ENCODE peak calls at places on chromosomes 7 and 10, in four cellular contexts. One of them, this sample, is unnamed.

GRCh38 chr10:114181971-114182370 is 2.8 kb downstream of the TDRD1 start:
- DNase-seq in PC-3: no peak
- DNase-seq in OCI-LY7: no peak
- DNase-seq in AG10803: no peak
- DNase-seq in this sample: no peak

GRCh38 chr7:123615344-123615743 is 13.7 kb downstream of the ASB15 start:
- DNase-seq in PC-3: no peak
- DNase-seq in OCI-LY7: no peak
- DNase-seq in AG10803: peak
- DNase-seq in this sample: no peak

GRCh38 chr7:158811461-158811860 is 17.8 kb downstream of the ESYT2 start:
- DNase-seq in PC-3: peak
- DNase-seq in OCI-LY7: no peak
- DNase-seq in AG10803: peak
- DNase-seq in this sample: no peak

GRCh38 chr10:125064681-125065492 is 95.5 kb downstream of the CTBP2 start:
- DNase-seq in PC-3: peak
- DNase-seq in OCI-LY7: peak
- DNase-seq in AG10803: peak
- DNase-seq in this sample: no peak

GRCh38 chr7:40197527-40197926 is 62.7 kb downstream of the SUGCT start:
- DNase-seq in PC-3: no peak
- DNase-seq in OCI-LY7: no peak
- DNase-seq in AG10803: no peak
- DNase-seq in this sample: no peak

GRCh38 chr10:7525314-7526016 is 114.6 kb upstream of the SFMBT2 start:
- DNase-seq in PC-3: peak
- DNase-seq in OCI-LY7: peak
- DNase-seq in AG10803: peak
- DNase-seq in this sample: no peak

GRCh38 chr7:23918856-23919255 is 208.8 kb downstream of the STK31 start:
- DNase-seq in PC-3: no peak
- DNase-seq in OCI-LY7: no peak
- DNase-seq in AG10803: peak
- DNase-seq in this sample: no peak

GRCh38 chr10:110827410-110827809 is 44.3 kb upstream of the PDCD4 start:
- DNase-seq in PC-3: peak
- DNase-seq in OCI-LY7: no peak
- DNase-seq in AG10803: peak
- DNase-seq in this sample: no peak

GRCh38 chr7:69177941-69178494 is 420.3 kb upstream of the AUTS2 start:
- DNase-seq in PC-3: no peak
- DNase-seq in OCI-LY7: no peak
- DNase-seq in AG10803: peak
- DNase-seq in this sample: no peak

GRCh38 chr10:76717141-76717540 is 920.5 kb downstream of the KCNMA1 start:
- DNase-seq in PC-3: peak
- DNase-seq in OCI-LY7: no peak
- DNase-seq in AG10803: peak
- DNase-seq in this sample: no peak

GRCh38 chr7:20095862-20096261 is 121.3 kb downstream of the MACC1 start:
- DNase-seq in PC-3: no peak
- DNase-seq in OCI-LY7: no peak
- DNase-seq in AG10803: no peak
- DNase-seq in this sample: no peak

DNA sequence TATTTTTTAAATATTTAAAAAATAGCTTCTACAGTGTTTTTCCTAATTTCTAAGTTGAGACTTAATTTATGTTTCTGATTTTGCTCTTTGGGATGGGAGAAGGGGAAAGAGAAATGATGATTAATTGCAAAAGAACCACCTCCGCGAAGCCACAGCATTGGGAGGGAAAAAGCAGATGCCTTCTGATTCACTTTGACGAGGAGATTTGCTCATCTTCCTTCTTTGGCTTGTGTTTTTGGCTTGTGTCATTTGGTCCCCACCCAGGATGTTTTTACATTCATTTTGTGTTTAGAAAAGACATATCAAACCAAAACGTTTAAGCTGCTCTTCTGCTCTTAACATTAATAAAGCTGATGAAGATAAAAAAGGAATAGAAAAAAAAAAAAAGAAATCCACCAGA is 121.7 kb downstream of the MACC1 start:
- DNase-seq in PC-3: no peak
- DNase-seq in OCI-LY7: no peak
- DNase-seq in AG10803: no peak
- DNase-seq in this sample: no peak
- TF ChIP-seq CTCF in PC-3: no peak
- TF ChIP-seq CTCF in OCI-LY7: no peak
- TF ChIP-seq CTCF in AG10803: no peak
- TF ChIP-seq CTCF in this sample: no peak

GRCh38 chr10:68603766-68604165 is 43.6 kb downstream of the TET1 start:
- DNase-seq in PC-3: no peak
- DNase-seq in OCI-LY7: no peak
- DNase-seq in AG10803: no peak
- DNase-seq in this sample: no peak

GRCh38 chr10:68599754-68600040 is 39.6 kb downstream of the TET1 start:
- DNase-seq in PC-3: no peak
- DNase-seq in OCI-LY7: no peak
- DNase-seq in AG10803: no peak
- DNase-seq in this sample: no peak

GRCh38 chr10:68600041-68600778 is 40.1 kb downstream of the TET1 start:
- DNase-seq in PC-3: peak
- DNase-seq in OCI-LY7: peak
- DNase-seq in AG10803: peak
- DNase-seq in this sample: peak

GRCh38 chr10:68602434-68602833 is 42.3 kb downstream of the TET1 start:
- DNase-seq in PC-3: peak
- DNase-seq in OCI-LY7: no peak
- DNase-seq in AG10803: no peak
- DNase-seq in this sample: no peak

DNA sequence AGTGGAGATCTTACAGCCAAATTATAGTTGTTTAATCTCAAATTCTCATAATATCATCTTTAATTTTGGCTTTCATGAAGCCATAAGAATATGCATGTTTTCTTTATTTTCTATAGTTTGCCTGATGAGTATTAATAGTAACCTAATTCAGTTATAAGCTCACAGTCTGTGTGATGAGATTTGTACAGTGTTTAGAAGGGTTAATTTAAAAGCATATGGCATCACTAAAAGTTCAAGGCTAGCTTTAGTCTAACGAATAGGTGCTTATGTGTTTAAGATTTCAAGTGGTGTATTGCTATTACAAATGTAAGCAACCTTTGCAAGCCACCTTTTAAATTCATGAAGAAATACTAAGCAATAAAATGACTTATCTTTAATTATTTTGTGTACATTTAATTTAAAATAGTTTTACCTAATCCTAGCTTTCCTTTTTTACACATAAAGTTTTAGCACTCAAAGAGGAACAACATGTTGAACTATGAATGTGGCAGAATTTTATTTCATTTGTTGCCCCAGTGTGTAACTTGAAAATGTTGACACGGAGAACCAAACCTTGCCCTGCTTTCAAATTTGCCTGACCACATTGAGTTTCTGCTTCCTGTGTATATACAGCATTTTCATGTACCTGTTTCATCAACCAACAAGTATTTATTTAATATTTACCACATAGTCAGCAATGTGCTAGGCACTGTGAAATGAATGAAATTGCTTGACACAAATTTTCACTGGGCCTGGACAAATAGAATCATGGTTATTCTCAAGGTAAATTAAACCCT is 41.5 kb downstream of the TET1 start:
- DNase-seq in PC-3: no peak
- DNase-seq in OCI-LY7: peak
- DNase-seq in AG10803: no peak
- DNase-seq in this sample: no peak
- H3K4me3 ChIP-seq in PC-3: peak
- H3K4me3 ChIP-seq in OCI-LY7: peak
- H3K4me3 ChIP-seq in AG10803: peak
- H3K4me3 ChIP-seq in this sample: peak

GRCh38 chr7:154950992-154951391 is 51.9 kb downstream of the PAXIP1 start:
- DNase-seq in PC-3: no peak
- DNase-seq in OCI-LY7: no peak
- DNase-seq in AG10803: no peak
- DNase-seq in this sample: no peak

GRCh38 chr7:154946166-154946565 is 56.8 kb downstream of the PAXIP1 start:
- DNase-seq in PC-3: no peak
- DNase-seq in OCI-LY7: no peak
- DNase-seq in AG10803: no peak
- DNase-seq in this sample: no peak

GRCh38 chr7:154953006-154953684 is 49.8 kb downstream of the PAXIP1 start:
- DNase-seq in PC-3: peak
- DNase-seq in OCI-LY7: peak
- DNase-seq in AG10803: peak
- DNase-seq in this sample: no peak

GRCh38 chr7:154942718-154943117 is 60.2 kb downstream of the PAXIP1 start:
- DNase-seq in PC-3: no peak
- DNase-seq in OCI-LY7: no peak
- DNase-seq in AG10803: no peak
- DNase-seq in this sample: no peak

GRCh38 chr7:154947604-154948003 is 55.3 kb downstream of the PAXIP1 start:
- DNase-seq in PC-3: no peak
- DNase-seq in OCI-LY7: no peak
- DNase-seq in AG10803: no peak
- DNase-seq in this sample: no peak
- TF ChIP-seq CTCF in PC-3: no peak
- TF ChIP-seq CTCF in OCI-LY7: no peak
- TF ChIP-seq CTCF in AG10803: no peak
- TF ChIP-seq CTCF in this sample: no peak

GRCh38 chr7:41706228-41706930 is 3.5 kb upstream of the INHBA start:
- DNase-seq in PC-3: peak
- DNase-seq in OCI-LY7: no peak
- DNase-seq in AG10803: no peak
- DNase-seq in this sample: no peak
- H3K4me3 ChIP-seq in PC-3: peak
- H3K4me3 ChIP-seq in OCI-LY7: no peak
- H3K4me3 ChIP-seq in AG10803: peak
- H3K4me3 ChIP-seq in this sample: peak

DNA sequence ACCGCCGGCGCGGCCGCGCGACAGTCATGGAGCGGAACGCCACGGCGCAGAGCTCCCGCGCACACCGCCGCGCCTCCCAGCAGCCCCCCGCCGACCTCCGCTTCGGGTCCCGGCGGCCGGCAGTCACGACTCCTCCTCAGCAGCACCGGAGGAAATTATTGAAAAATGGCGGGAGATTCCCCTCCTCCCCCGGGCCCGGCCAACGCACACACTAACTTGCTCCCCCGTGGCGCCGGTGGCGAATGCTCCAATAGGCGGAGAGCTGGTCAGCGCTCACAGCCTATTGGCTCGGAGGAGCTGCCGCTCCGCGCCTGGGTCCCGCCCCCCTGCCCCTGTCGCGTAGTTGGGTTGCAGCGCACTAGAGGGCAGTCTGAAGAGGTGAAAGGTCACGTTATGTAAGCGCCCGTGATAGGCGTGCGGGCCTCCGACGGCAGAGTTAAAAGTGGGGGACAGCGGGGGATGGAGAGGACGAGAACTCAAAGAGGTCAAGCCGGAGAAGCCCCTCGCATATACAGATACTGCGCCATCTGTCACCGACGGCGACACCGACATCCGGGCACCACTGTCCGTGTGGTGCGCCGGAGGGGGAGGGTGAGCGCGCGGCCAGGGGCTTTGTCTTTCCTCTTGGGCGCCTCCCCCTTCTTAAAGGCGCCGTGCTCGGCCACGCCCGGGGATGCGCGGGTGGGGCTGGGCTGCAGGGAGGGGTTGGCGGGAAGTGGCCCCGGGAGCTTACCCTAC is at the start of gene BAZ1B:
- DNase-seq in PC-3: peak
- DNase-seq in OCI-LY7: peak
- DNase-seq in AG10803: peak
- DNase-seq in this sample: peak
- TF ChIP-seq CTCF in PC-3: no peak
- TF ChIP-seq CTCF in OCI-LY7: no peak
- TF ChIP-seq CTCF in AG10803: peak
- TF ChIP-seq CTCF in this sample: no peak

GRCh38 chr7:47103498-47104205 is 478.3 kb downstream of the TNS3 start:
- DNase-seq in PC-3: no peak
- DNase-seq in OCI-LY7: peak
- DNase-seq in AG10803: no peak
- DNase-seq in this sample: no peak

GRCh38 chr7:47104206-47104549 is 477.7 kb downstream of the TNS3 start:
- DNase-seq in PC-3: no peak
- DNase-seq in OCI-LY7: no peak
- DNase-seq in AG10803: peak
- DNase-seq in this sample: no peak

GRCh38 chr7:47102442-47102841 is 479.5 kb downstream of the TNS3 start:
- DNase-seq in PC-3: no peak
- DNase-seq in OCI-LY7: no peak
- DNase-seq in AG10803: no peak
- DNase-seq in this sample: no peak

GRCh38 chr7:47100148-47100547 is 481.8 kb downstream of the TNS3 start:
- DNase-seq in PC-3: no peak
- DNase-seq in OCI-LY7: no peak
- DNase-seq in AG10803: no peak
- DNase-seq in this sample: no peak

GRCh38 chr7:47100815-47101435 is 481.0 kb downstream of the TNS3 start:
- DNase-seq in PC-3: peak
- DNase-seq in OCI-LY7: peak
- DNase-seq in AG10803: peak
- DNase-seq in this sample: no peak
- H3K4me3 ChIP-seq in PC-3: peak
- H3K4me3 ChIP-seq in OCI-LY7: no peak
- H3K4me3 ChIP-seq in AG10803: no peak
- H3K4me3 ChIP-seq in this sample: no peak

GRCh38 chr10:84216834-84217233 is 8.5 kb downstream of the LRIT2 start:
- DNase-seq in PC-3: no peak
- DNase-seq in OCI-LY7: no peak
- DNase-seq in AG10803: no peak
- DNase-seq in this sample: no peak

GRCh38 chr10:84212015-84212414 is 13.3 kb downstream of the LRIT2 start:
- DNase-seq in PC-3: no peak
- DNase-seq in OCI-LY7: no peak
- DNase-seq in AG10803: no peak
- DNase-seq in this sample: no peak

GRCh38 chr10:84214046-84214572 is 11.2 kb downstream of the LRIT2 start:
- DNase-seq in PC-3: no peak
- DNase-seq in OCI-LY7: no peak
- DNase-seq in AG10803: no peak
- DNase-seq in this sample: no peak

GRCh38 chr10:84213076-84213475 is 12.3 kb downstream of the LRIT2 start:
- DNase-seq in PC-3: no peak
- DNase-seq in OCI-LY7: no peak
- DNase-seq in AG10803: no peak
- DNase-seq in this sample: no peak

GRCh38 chr10:84214612-84215235 is 10.6 kb downstream of the LRIT2 start:
- DNase-seq in PC-3: peak
- DNase-seq in OCI-LY7: peak
- DNase-seq in AG10803: no peak
- DNase-seq in this sample: no peak
- TF ChIP-seq CTCF in PC-3: peak
- TF ChIP-seq CTCF in OCI-LY7: peak
- TF ChIP-seq CTCF in AG10803: peak
- TF ChIP-seq CTCF in this sample: peak